ENCODE peak calls at places on chromosomes 13 and 19, in eight cellular contexts. F is neuronal stem cell, Z is fibroblast of lung, W is mammary epithelial cell, H is GM23248, X is IMR-90, I is HepG2, T is SK-N-SH. L is an unnamed sample.

GRCh38 chr19:49528211-49528771 is 488 bp downstream of the RCN3 start:
- DNase-seq in T (no peak), H (peak), W (no peak), F (no peak), I (no peak), Z (no peak), X (peak), L (no peak)

GRCh38 chr19:6354098-6354674 is 7.1 kb upstream of the CLPP start:
- DNase-seq in X (no peak), F (no peak), W (no peak), H (peak), T (no peak), Z (peak), I (no peak), L (no peak)

GRCh38 chr19:11010041-11010440 is 49.2 kb downstream of the SMARCA4 start:
- DNase-seq in W (no peak), T (no peak), I (no peak), F (no peak), X (no peak), Z (no peak), H (no peak), L (no peak)

GRCh38 chr13:112928958-112929777 is 39.8 kb upstream of the MCF2L start:
- DNase-seq in F (no peak), Z (peak), X (peak), W (no peak), I (peak), H (peak), T (peak), L (no peak)

GRCh38 chr13:40590112-40590862 is 76.2 kb downstream of the FOXO1 start:
- DNase-seq in Z (no peak), T (no peak), H (no peak), W (no peak), I (no peak), F (no peak), X (no peak), L (no peak)

GRCh38 chr13:32734511-32734910 is 148.3 kb downstream of the PDS5B start:
- DNase-seq in I (no peak), H (peak), F (no peak), W (peak), T (no peak), X (peak), Z (peak), L (peak)

GRCh38 chr19:34999498-35000337 is at the start of gene GRAMD1A:
- DNase-seq in H (peak), W (peak), I (peak), F (peak), T (peak), X (peak), Z (peak), L (peak)

GRCh38 chr19:7742575-7742974 is 4.8 kb downstream of the CD209 start:
- DNase-seq in Z (no peak), W (no peak), I (no peak), F (no peak), T (no peak), X (no peak), H (no peak), L (no peak)

GRCh38 chr19:3372413-3372812 is 6.0 kb downstream of the NFIC start:
- DNase-seq in F (no peak), X (no peak), W (no peak), I (no peak), H (no peak), Z (no peak), T (no peak), L (no peak)

GRCh38 chr13:50094615-50095293 is 79.5 kb downstream of the KCNRG start:
- DNase-seq in X (peak), T (no peak), I (no peak), H (peak), F (no peak), W (peak), Z (no peak), L (no peak)

GRCh38 chr19:7528192-7528519 is 5.7 kb downstream of the MCOLN1 start:
- DNase-seq in T (no peak), I (no peak), Z (no peak), W (no peak), H (no peak), F (no peak), X (no peak), L (no peak)

DNA sequence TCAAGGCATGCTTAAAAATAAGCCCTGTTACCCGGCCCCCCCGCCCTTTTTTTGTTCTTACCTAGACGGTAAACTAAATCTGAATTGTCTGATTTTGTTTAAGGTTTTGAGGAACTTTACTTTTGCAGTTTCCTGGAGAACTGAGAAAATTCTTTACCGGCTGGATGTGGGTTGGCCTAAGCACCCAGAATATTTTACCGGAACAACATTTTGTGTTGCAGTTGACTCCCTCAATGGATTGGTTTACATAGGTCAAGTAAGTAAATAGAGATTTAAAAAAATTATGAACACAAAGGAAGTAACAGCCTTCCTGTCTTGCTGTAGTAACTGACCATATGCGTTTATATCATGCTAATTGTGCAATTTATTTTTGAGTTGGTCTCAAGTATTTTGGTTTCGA is 777 bp downstream of the NHLRC3 start:
- DNase-seq in T (no peak), F (no peak), X (no peak), W (no peak), I (peak), H (peak), Z (no peak), L (no peak)
- H2AFZ ChIP-seq in T (peak), F (peak), X (peak), W (peak), I (peak), H (peak), Z (peak), L (peak)

GRCh38 chr13:74045583-74045982 is 88.6 kb downstream of the KLF12 start:
- DNase-seq in F (no peak), W (no peak), Z (no peak), H (no peak), T (no peak), I (no peak), X (no peak), L (no peak)
- H2AFZ ChIP-seq in F (no peak), W (no peak), Z (no peak), H (no peak), T (no peak), I (no peak), X (no peak), L (no peak)

GRCh38 chr13:27379126-27379525 is 45.3 kb upstream of the GTF3A start:
- DNase-seq in F (no peak), T (no peak), Z (no peak), H (no peak), I (peak), W (no peak), X (no peak), L (no peak)

GRCh38 chr13:27381601-27382000 is 42.8 kb upstream of the GTF3A start:
- DNase-seq in H (no peak), T (no peak), I (no peak), X (no peak), Z (no peak), F (no peak), W (no peak), L (no peak)

GRCh38 chr13:27384285-27384684 is 40.1 kb upstream of the GTF3A start:
- DNase-seq in W (no peak), H (no peak), F (no peak), I (no peak), Z (no peak), T (no peak), X (no peak), L (no peak)

GRCh38 chr13:27379694-27380596 is 44.5 kb upstream of the GTF3A start:
- DNase-seq in Z (no peak), T (peak), F (peak), H (peak), I (peak), W (peak), X (peak), L (no peak)

DNA sequence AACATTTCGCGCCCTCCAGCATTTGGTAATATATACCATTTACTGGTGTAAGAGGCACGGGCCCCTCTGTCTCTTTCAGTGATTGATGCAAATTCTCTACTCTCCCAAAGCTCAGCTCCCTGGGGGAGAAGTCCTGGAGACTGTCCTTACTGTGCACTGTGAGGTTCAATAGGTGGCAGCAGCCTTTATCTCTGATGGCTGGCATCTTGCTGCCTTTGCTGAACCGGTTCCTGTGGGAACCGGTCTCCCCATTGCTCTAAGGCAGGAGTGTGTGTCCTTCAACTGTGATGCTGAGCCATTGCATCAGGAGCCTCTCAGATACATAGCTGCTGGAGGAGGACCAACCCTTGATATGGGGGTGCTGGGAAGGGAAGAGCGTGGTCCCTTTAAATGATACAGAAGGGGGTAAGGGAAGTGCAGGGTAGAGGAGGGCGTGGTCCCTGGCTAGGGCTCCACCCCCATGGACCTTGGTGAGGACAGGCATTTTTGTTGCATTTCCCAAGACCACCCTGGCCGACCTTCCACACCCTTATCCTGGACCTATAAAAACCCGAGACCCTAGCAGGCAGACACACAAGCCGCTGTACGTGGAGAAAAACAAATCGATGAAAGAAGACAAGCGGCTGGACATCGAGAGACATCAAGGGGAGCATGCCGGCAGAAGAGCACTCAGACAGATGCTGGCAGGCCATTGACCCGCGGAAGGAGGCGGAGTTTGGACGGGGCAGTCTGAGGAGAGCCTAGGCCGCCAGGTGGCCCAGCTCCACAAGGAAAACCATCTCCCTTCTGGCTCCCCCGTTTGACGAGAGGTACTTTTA is 41.1 kb upstream of the GTF3A start:
- DNase-seq in H (no peak), T (no peak), W (no peak), X (no peak), Z (no peak), F (no peak), I (peak), L (no peak)
- H2AFZ ChIP-seq in H (no peak), T (no peak), W (no peak), X (no peak), Z (no peak), F (no peak), I (peak), L (no peak)

DNA sequence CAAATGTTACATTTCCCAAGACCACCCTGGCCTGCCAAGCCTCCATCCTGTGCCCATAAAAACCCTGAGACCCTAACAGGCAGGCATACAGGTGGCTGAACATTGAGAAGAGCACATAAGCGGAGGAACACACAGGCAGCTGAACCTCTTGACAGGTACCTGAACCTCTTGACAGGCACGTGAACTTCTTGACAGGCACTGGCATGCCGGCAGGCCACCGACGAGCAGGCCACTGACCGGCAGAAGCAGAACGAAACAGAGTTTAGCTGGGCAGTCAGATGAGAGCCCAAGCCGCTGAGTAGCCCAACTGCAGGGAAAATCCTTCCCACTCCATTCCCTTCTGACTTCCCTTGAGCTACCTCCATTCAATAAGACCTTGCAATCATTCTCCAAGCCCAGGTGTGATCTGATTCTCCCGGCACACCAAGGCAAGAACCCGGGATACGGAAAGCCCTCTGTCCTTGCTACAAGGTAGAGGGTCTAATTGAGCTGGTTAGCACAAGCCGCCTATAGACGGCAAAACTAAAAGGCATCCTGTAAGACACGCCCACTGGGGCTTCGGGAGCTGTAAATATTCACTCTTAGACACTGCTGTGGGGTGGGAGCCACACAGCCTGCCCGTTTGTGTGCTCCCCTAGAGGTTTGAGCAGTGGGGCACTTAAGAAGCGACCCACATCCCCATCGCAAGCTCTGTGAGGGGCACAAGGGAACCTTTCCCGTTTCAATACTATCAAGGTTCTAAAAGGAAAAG is 2613.9 kb upstream of the PCDH20 start:
- DNase-seq in T (no peak), Z (no peak), I (no peak), W (no peak), X (no peak), H (no peak), F (no peak), L (no peak)
- H2AFZ ChIP-seq in T (no peak), Z (no peak), I (no peak), W (no peak), X (no peak), H (no peak), F (peak), L (no peak)

DNA sequence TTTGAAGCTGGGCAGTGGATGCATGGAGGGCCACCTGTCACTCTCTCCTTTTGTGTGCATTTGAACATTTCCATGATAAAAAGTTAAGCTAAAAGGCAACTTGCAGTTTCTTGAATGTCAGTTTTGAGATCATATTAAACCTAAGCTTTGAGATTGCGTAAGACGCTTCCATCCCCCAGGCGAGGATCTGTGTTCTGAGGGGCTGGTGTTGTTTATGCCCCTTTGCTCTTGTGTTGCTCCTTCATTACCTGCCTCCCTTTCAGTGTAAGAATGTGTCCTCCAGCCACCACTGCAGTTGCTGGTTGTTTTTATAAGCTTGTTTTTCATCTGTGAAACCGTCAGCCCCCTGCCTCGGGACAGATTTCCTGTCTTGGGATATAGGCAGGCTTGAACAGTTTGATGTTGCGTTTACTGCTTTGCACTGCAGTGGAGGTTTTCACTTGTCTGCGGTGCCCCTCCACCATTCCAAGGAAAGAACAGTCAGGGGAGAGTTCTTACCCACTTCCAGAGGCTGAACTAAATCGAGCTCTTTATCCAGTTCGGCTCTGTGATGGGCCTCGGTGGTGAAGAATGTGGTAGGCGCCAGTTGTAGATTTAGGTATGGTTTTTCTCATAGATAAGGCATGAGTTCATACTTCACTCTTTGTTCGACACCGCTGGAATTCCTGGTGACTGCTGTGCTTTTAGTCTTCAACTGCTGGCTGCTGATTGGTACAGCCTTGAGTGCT is 96.8 kb downstream of the ARHGEF7 start:
- DNase-seq in T (no peak), Z (no peak), X (peak), F (no peak), H (no peak), I (no peak), W (no peak), L (no peak)
- H2AFZ ChIP-seq in T (no peak), Z (no peak), X (no peak), F (no peak), H (no peak), I (no peak), W (no peak), L (no peak)

DNA sequence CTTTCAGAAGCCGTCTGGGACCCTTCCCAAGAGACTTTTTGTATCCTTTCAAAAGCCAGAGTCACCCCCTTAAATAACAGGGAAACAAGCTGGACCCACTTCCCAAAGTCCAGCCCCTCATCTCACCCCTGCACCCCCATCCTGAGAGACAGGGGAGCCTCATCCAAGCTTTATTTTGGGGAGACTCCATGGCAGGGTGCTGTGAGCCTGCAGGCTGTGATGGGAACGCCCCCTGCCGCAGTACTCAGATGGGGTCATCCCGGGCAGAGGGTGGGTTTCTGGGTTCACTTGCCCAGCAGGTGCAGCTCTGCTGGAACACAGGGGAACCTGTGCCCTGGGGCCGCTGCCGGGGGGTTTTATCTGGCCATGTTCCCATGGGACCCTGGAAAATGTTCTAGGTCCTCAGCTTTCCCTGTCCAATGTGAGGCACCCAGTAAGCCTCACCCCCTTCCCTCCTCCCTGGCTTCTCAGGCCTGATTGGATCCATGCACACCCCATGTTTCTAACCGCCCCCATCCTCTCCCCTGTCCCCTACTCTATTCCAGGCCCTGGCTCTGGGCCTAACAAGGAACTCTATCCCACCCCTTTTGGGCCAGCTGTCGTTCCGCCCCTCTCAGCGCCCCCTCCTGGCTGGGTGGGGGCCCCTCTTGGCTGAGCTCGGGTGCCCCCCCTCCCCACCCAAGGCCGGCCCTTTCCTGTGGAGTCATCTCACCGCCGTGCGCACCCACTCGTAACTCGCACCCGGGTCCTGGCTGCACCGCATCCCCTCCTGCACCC is 1.0 kb downstream of the HIF3A start:
- DNase-seq in I (no peak), X (no peak), W (no peak), T (peak), H (no peak), Z (peak), F (no peak), L (no peak)
- H2AFZ ChIP-seq in I (no peak), X (no peak), W (peak), T (peak), H (no peak), Z (no peak), F (peak), L (no peak)

DNA sequence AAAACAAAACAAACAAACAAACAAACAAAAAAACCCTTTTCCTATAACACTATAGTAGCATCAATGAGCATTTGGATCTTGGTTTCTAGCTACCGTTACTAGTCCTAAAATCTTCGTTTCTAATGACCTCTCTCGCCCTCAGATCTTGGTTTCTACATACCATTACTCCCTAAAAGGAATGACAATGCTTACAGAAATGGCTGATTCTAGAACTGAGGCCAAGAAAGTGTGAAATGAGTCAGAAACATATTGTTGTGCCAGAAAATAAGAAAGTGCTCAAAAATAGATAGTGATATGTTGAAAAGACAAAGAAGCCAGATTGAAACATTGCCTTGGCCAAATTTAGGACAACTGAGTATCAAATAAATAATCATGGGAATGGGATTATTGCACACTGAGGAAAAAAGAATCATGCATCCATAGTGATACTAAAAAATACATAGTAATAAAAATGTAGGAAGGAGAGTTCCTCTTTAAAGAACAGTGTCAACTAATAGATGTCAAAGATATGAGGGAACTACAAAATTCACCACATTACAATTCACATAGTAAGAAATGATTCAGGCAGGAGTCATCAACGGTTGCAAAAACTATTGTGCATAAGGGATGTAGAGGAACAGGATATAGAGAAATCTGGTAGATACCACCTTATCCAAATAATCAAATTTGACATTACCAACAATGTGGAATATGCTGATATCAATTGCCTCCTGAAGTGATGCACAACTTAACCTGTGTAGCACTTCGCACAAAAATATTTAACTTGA is 386.6 kb downstream of the DIAPH3 start:
- DNase-seq in T (no peak), F (no peak), X (peak), I (no peak), H (peak), W (peak), Z (peak), L (no peak)
- H2AFZ ChIP-seq in T (peak), F (no peak), X (no peak), I (no peak), H (peak), W (no peak), Z (no peak), L (no peak)

GRCh38 chr13:56189978-56190377 is 950.7 kb upstream of the PRR20A start:
- DNase-seq in I (no peak), T (no peak), H (no peak), F (no peak), Z (no peak), X (no peak), W (no peak), L (no peak)
- H2AFZ ChIP-seq in I (no peak), T (no peak), H (no peak), F (no peak), Z (no peak), X (no peak), W (no peak), L (no peak)